ENCODE peak calls at places on chromosomes 11 and 22, in four cellular contexts. T is CD4-positive, alpha-beta T cell; K is germinal center; E is kidney tubule cell. V is an unnamed sample.

GRCh38 chr11:12454782-12455181 is 77.4 kb downstream of the PARVA start:
- DNase-seq in T (no peak), K (no peak), E (no peak), V (no peak)

GRCh38 chr11:91104237-91104636 is 881.4 kb upstream of the CHORDC1 start:
- DNase-seq in K (no peak), T (no peak), E (peak), V (no peak)

GRCh38 chr11:100849009-100849913 is 162.2 kb downstream of the ARHGAP42 start:
- DNase-seq in E (no peak), T (no peak), K (no peak), V (no peak)

GRCh38 chr11:60985991-60986915 is 14.8 kb downstream of the CD6 start:
- DNase-seq in T (peak), K (no peak), E (no peak), V (no peak)

GRCh38 chr22:47419239-47419638 is 656.8 kb downstream of the TBC1D22A start:
- DNase-seq in K (no peak), E (no peak), T (no peak), V (no peak)

GRCh38 chr11:19508166-19508565 is 204.5 kb upstream of the NAV2 start:
- DNase-seq in T (no peak), K (no peak), E (peak), V (no peak)

GRCh38 chr22:46150615-46151423 is 493 bp downstream of the PPARA start:
- DNase-seq in K (peak), T (peak), E (peak), V (peak)

GRCh38 chr22:49827853-49828598 is at the start of gene BRD1:
- DNase-seq in K (peak), E (peak), T (no peak), V (no peak)

GRCh38 chr11:63290285-63290684 is 46.9 kb upstream of the SLC22A25 start:
- DNase-seq in K (no peak), E (no peak), T (no peak), V (no peak)

GRCh38 chr11:13007182-13007581 is 1.9 kb upstream of the RASSF10 start:
- DNase-seq in K (no peak), E (no peak), T (no peak), V (no peak)

GRCh38 chr11:112526699-112527410 is 266.2 kb upstream of the PLET1 start:
- DNase-seq in E (peak), T (no peak), K (no peak), V (no peak)

GRCh38 chr11:12377106-12377823 is at the start of gene PARVA:
- DNase-seq in K (no peak), T (no peak), E (peak), V (no peak)

GRCh38 chr11:36500315-36500721 is 9.8 kb downstream of the TRAF6 start:
- DNase-seq in E (peak), T (no peak), K (no peak), V (no peak)

GRCh38 chr11:68149417-68149816 is 28.2 kb upstream of the CHKA start:
- DNase-seq in K (no peak), T (no peak), E (no peak), V (no peak)

GRCh38 chr11:99739464-99740089 is 718.8 kb downstream of the CNTN5 start:
- DNase-seq in T (no peak), E (peak), K (no peak), V (no peak)

GRCh38 chr22:41732096-41732772 is 32.9 kb downstream of the MEI1 start:
- DNase-seq in E (no peak), K (peak), T (no peak), V (no peak)

GRCh38 chr22:38032681-38033521 is 24.3 kb upstream of the PICK1 start:
- DNase-seq in E (peak), K (no peak), T (no peak), V (no peak)

GRCh38 chr11:35362571-35362980 is 56.8 kb downstream of the SLC1A2 start:
- DNase-seq in T (no peak), E (no peak), K (no peak), V (no peak)

GRCh38 chr22:39094717-39095389 is 2.2 kb upstream of the APOBEC3H start:
- DNase-seq in T (peak), E (no peak), K (no peak), V (no peak)